ENCODE peak calls at places on chromosomes 11 and 22, in nine cellular contexts. O is pancreas, I is HCT116, E is adrenal gland, K is uterus, Q is Panc1, Y is mammary epithelial cell, H is psoas muscle, T is A549. D is an unnamed sample.

GRCh38 chr11:8713760-8714159 is 31.2 kb downstream of the RPL27A start:
- DNase-seq in Q (no peak), I (no peak), O (no peak), E (no peak), K (no peak), Y (no peak), H (no peak), T (no peak), D (no peak)

GRCh38 chr22:36687516-36687915 is 16.0 kb downstream of the CACNG2 start:
- DNase-seq in H (no peak), Q (no peak), E (no peak), I (no peak), T (no peak), O (no peak), K (no peak), Y (no peak), D (no peak)

GRCh38 chr11:48062649-48063048 is 82.3 kb downstream of the PTPRJ start:
- DNase-seq in O (no peak), T (no peak), E (no peak), Y (no peak), Q (no peak), H (no peak), I (no peak), K (no peak), D (no peak)

GRCh38 chr11:103892603-103893002 is 143.8 kb upstream of the DDI1 start:
- DNase-seq in I (no peak), O (no peak), K (no peak), Y (no peak), H (no peak), E (no peak), Q (no peak), T (peak; percentile 39), D (no peak)

GRCh38 chr11:117319214-117319840 is 3.3 kb upstream of the BACE1 start:
- DNase-seq in Q (no peak), E (no peak), I (no peak), T (no peak), O (no peak), Y (no peak), K (no peak), H (no peak), D (no peak)

GRCh38 chr11:109706940-109707339 is 284.9 kb downstream of the C11orf87 start:
- DNase-seq in I (no peak), T (no peak), H (no peak), E (no peak), Q (no peak), Y (no peak), K (no peak), O (no peak), D (no peak)

GRCh38 chr22:23789638-23790037 is 2.9 kb downstream of the SMARCB1 start:
- DNase-seq in Y (no peak), E (no peak), I (no peak), T (no peak), K (no peak), Q (no peak), H (no peak), O (no peak), D (peak; percentile 5)

GRCh38 chr11:34222030-34222429 is 116.6 kb downstream of the NAT10 start:
- DNase-seq in T (no peak), H (no peak), E (no peak), K (no peak), Y (no peak), O (no peak), I (no peak), Q (no peak), D (no peak)

GRCh38 chr11:69592986-69593385 is 48.0 kb upstream of the CCND1 start:
- DNase-seq in K (no peak), Y (no peak), E (no peak), Q (no peak), O (no peak), I (no peak), H (no peak), T (no peak), D (peak; percentile 39)

GRCh38 chr11:69585385-69585784 is 55.6 kb upstream of the CCND1 start:
- DNase-seq in I (no peak), T (no peak), Q (no peak), O (no peak), K (no peak), H (no peak), Y (no peak), E (no peak), D (no peak)

GRCh38 chr11:69584160-69584559 is 56.8 kb upstream of the CCND1 start:
- DNase-seq in I (no peak), Y (no peak), T (no peak), Q (no peak), H (no peak), K (no peak), E (no peak), O (no peak), D (no peak)

GRCh38 chr11:69587454-69588081 is 53.4 kb upstream of the CCND1 start:
- DNase-seq in E (no peak), I (peak; percentile 23), H (no peak), K (no peak), Q (peak; percentile 25), Y (peak; percentile 86), T (peak; percentile 42), O (no peak), D (peak; percentile 4)

GRCh38 chr11:69588270-69588669 is 52.7 kb upstream of the CCND1 start:
- DNase-seq in O (no peak), H (no peak), I (peak; percentile 54), K (no peak), Y (peak; percentile 83), T (peak; percentile 66), Q (peak; percentile 24), E (no peak), D (no peak)
- TF ChIP-seq CTCF in O (no peak), H (no peak), I (no peak), K (no peak), Y (peak; percentile 70), T (no peak), Q (peak; percentile 54), E (no peak), D (no peak)

GRCh38 chr11:9817191-9817590 is 153.3 kb downstream of the SWAP70 start:
- DNase-seq in E (no peak), H (no peak), K (no peak), O (no peak), I (no peak), Q (no peak), T (no peak), Y (no peak), D (no peak)

GRCh38 chr11:9820260-9820659 is 156.4 kb downstream of the SWAP70 start:
- DNase-seq in Q (no peak), I (no peak), E (no peak), Y (no peak), O (no peak), H (no peak), K (no peak), T (no peak), D (no peak)

GRCh38 chr11:9823439-9823838 is 159.6 kb downstream of the SWAP70 start:
- DNase-seq in K (no peak), H (no peak), E (no peak), O (no peak), Q (no peak), T (no peak), I (no peak), Y (no peak), D (no peak)

GRCh38 chr11:9823887-9824385 is 160.1 kb downstream of the SWAP70 start:
- DNase-seq in I (no peak), Q (no peak), O (no peak), T (no peak), E (no peak), K (no peak), H (no peak), Y (peak; percentile 15), D (no peak)

DNA sequence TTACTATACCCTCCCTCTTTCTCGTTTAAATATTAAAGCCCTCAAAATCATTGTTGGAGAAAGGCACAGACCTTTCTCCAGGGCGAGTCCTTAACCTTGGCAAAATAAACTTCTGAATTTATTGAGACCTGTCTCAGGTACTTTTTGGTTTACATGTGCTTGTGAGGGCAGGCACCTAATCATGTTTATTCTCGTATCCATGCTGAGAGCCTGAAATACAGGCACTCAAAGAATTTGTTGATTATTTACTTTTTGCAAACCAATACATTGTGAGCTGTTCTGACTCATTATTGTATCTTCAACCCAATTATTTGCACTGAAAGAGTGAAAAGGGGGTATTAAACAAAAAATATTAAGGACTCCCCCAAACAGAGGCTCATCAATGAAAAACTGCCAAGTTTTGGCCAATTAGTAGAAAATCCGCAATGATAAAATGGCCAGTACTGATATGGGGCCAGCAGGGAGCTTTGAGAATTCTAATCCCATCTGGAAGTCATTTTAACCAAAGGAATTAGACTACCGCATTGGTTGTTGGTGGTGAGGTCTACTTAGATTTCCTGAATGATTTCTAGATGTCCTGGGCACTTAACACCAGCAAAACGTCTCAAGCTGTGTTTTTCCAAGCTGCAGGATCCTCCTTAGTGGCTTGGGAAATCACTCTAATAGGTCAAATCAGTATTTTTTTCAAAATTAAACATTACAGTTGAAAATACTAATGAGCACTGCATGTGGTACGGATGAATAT is 157.3 kb downstream of the SWAP70 start:
- DNase-seq in H (no peak), K (no peak), Q (no peak), Y (no peak), O (no peak), T (no peak), I (no peak), E (no peak), D (no peak)
- H3K27ac ChIP-seq in H (no peak overlapping the region), K (no peak overlapping the region), Q (peak overlapping the region; percentile 97), Y (no peak overlapping the region), O (no peak overlapping the region), T (peak overlapping the region; percentile 21), I (no peak overlapping the region), E (no peak overlapping the region), D (no peak overlapping the region)

DNA sequence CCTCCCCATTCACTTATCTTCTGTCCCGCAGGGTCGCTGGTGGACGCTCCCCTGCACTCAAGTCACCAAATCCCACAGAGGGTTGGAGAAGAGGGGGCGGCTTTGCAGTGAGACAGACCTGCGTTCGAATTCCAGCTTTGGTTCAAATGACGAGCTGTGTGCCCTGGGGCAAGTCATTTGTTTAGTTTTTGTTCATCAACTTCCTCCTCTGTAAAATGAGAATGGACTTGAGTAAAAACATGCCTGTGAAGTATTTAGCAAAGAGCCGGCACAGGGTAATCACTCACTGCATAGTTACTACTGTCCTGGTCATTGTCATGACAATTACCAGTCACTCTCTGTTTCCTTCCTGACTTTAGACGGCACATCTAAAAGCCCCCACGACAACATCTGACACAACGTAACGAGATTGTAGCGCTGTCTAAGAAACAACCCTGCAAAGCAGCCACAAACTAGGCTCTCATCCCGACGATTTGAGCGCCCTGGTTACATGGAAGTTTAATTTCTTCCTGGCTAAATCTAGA is 231.5 kb upstream of the B3GAT1 start:
- DNase-seq in Q (no peak), E (peak; percentile 24), O (no peak), Y (no peak), I (no peak), H (no peak), K (no peak), T (no peak), D (no peak)
- H3K9me3 ChIP-seq in Q (no peaks in the 10 kb centered on the region), E (no peaks in the 10 kb centered on the region), O (no peaks in the 10 kb centered on the region), Y (peaks cover 8% of the 10 kb centered on the region), I (no peaks in the 10 kb centered on the region), H (no peaks in the 10 kb centered on the region), K (no peaks in the 10 kb centered on the region), T (no peaks in the 10 kb centered on the region), D (no peaks in the 10 kb centered on the region)

DNA sequence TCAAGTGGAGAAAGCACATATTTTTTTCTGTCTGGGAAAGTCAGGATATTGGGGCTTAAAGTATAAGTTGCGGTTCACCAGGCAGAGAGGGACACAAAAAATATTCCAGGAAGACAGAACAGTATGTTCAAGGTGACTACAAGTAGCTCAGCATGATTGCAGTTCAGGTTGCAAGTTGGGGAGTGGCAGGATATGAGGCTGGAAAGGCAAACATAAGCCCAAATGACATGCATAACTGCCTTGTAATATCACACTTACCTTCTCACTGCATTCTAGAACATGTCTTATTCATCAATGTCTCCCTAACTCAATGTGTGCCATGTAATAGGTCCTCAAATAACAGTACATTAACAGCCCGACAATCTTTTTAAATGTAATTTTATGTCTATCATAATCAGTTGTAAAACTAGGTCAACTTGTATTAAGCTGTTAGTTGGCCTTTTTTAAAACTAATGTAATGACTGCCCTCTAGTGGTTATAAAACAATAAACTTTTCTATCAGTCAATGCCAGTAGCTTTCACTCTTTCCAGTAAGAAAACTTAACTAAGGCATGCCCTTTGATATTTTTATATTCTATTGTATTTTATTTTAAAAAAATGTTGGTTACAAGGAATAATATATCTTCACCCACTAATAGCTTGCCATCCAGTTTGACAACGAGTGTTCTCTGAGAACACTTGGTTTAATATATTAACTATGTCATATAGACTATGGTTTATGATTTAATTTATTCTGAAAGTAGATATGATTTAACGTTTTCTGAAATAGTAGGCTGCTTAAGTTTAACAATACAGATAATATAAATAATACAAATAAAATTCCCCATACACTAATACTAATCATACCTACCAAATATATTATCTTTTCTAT is 39.4 kb upstream of the CFAP300 start:
- DNase-seq in Q (peak; percentile 88), E (no peak), I (peak; percentile 57), K (no peak), H (no peak), Y (peak; percentile 59), O (no peak), T (peak; percentile 95), D (no peak)
- TF ChIP-seq CTCF in Q (peak; percentile 50), E (peak; percentile 53), I (peak; percentile 77), K (peak; percentile 39), H (peak; percentile 63), Y (peak; percentile 46), O (peak; percentile 55), T (peak; percentile 66), D (peak; percentile 65)

D was measured in right lobe of liver.